ENCODE peak calls at places on chromosomes 16 and 17, in ten cellular contexts. O, W, P, A, D, J, L, C, R and Y are unnamed samples.

GRCh38 chr17:66951605-66951953 is 12.9 kb upstream of the CACNG4 start:
- DNase-seq in A (no peak), R (no peak), O (no peak), P (no peak), D (no peak), J (no peak), W (no peak), L (no peak), C (no peak), Y (no peak)

GRCh38 chr17:56902350-56902749 is 11.5 kb downstream of the TRIM25 start:
- DNase-seq in W (peak; percentile 51), R (no peak), P (no peak), A (no peak), O (peak; percentile 34), J (peak; percentile 48), D (no peak), L (no peak), C (peak; percentile 80), Y (peak; percentile 30)

GRCh38 chr16:66324785-66325184 is 41.7 kb upstream of the CDH5 start:
- DNase-seq in P (no peak), W (peak; percentile 18), D (no peak), L (no peak), A (no peak), O (no peak), C (no peak), J (no peak), R (no peak), Y (no peak)

GRCh38 chr17:27944546-27945332 is 51.6 kb upstream of the LYRM9 start:
- DNase-seq in W (no peak), J (no peak), R (no peak), L (no peak), O (no peak), A (no peak), D (no peak), P (no peak), C (no peak), Y (no peak)

GRCh38 chr16:56493815-56494214 is 26.0 kb downstream of the BBS2 start:
- DNase-seq in D (no peak), L (no peak), A (no peak), P (no peak), R (no peak), W (no peak), C (no peak), O (no peak), J (no peak), Y (no peak)

GRCh38 chr16:30519120-30520049 is 7.0 kb downstream of the ZNF768 start:
- DNase-seq in C (no peak), A (no peak), D (no peak), O (no peak), J (no peak), L (no peak), W (no peak), P (no peak), R (no peak), Y (no peak)

GRCh38 chr17:34981538-34982241 is 1.4 kb downstream of the LIG3 start:
- DNase-seq in L (no peak), O (peak; percentile 47), D (no peak), C (no peak), W (peak; percentile 26), J (no peak), A (no peak), R (no peak), P (no peak), Y (peak; percentile 28)

GRCh38 chr17:75837899-75838298 is 6.3 kb downstream of the UNC13D start:
- DNase-seq in D (no peak), A (no peak), P (no peak), L (no peak), R (no peak), J (no peak), O (no peak), W (no peak), C (no peak), Y (no peak)

GRCh38 chr16:4290236-4290830 is 17.5 kb upstream of the TFAP4 start:
- DNase-seq in C (no peak), J (no peak), P (peak; percentile 59), R (no peak), L (no peak), O (peak; percentile 66), W (peak; percentile 92), A (no peak), D (no peak), Y (peak; percentile 51)
- TF ChIP-seq CTCF in C (no peak), J (peak; percentile 48), P (peak; percentile 30), R (no peak), L (peak; percentile 22), O (peak; percentile 49), W (peak; percentile 20), A (peak; percentile 10), D (peak; percentile 45), Y (peak; percentile 34)

GRCh38 chr17:45785373-45786193 is 1.5 kb downstream of the CRHR1 start:
- DNase-seq in L (no peak), J (no peak), O (no peak), D (no peak), A (peak; percentile 35), C (no peak), P (no peak), R (no peak), W (no peak), Y (no peak)

GRCh38 chr17:45784583-45785372 is 658 bp downstream of the CRHR1 start:
- DNase-seq in R (no peak), O (no peak), D (no peak), J (no peak), C (peak; percentile 90), P (peak; percentile 56), W (no peak), A (peak; percentile 24), L (no peak), Y (no peak)

GRCh38 chr17:45783593-45784292 is 377 bp upstream of the CRHR1 start:
- DNase-seq in O (no peak), A (peak; percentile 47), J (no peak), L (no peak), P (no peak), W (no peak), D (no peak), R (no peak), C (peak; percentile 88), Y (no peak)

GRCh38 chr17:45782889-45783592 is 1.1 kb upstream of the CRHR1 start:
- DNase-seq in J (no peak), P (no peak), D (no peak), L (no peak), C (no peak), W (no peak), O (no peak), A (peak; percentile 43), R (no peak), Y (no peak)

DNA sequence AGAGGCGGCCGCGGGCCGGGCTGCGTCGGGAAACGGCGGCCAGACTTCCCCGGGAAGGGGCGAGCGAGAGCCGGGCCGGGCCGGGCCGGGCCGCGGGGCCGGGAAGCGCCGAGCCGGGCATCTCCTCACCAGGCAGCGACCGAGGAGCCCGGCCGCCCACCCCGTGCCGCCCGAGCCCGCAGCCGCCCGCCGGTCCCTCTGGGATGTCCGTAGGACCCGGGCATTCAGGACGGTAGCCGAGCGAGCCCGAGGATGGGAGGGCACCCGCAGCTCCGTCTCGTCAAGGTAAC is at the start of gene CRHR1:
- DNase-seq in O (no peak), J (no peak), A (no peak), D (no peak), W (no peak), C (no peak), R (no peak), P (no peak), L (no peak), Y (no peak)
- H3K4me3 ChIP-seq in O (no peak within 1 kb of the TSS), J (peak within 1 kb of the TSS; percentile 17), A (peak within 1 kb of the TSS; percentile 42), D (no peak within 1 kb of the TSS), W (peak within 1 kb of the TSS; percentile 11), C (peak within 1 kb of the TSS; percentile 29), R (peak within 1 kb of the TSS; percentile 41), P (peak within 1 kb of the TSS; percentile 54), L (peak within 1 kb of the TSS; percentile 31), Y (no peak within 1 kb of the TSS)

GRCh38 chr17:49707608-49708514 is at the start of gene SLC35B1:
- DNase-seq in C (peak; percentile 100), P (peak; percentile 100), A (peak; percentile 100), O (peak; percentile 99), D (peak; percentile 97), J (peak; percentile 98), W (peak; percentile 100), R (peak; percentile 98), L (peak; percentile 99), Y (peak; percentile 99)

GRCh38 chr17:49707246-49707607 is 537 bp downstream of the SLC35B1 start:
- DNase-seq in W (peak; percentile 12), L (no peak), R (no peak), P (no peak), J (no peak), A (no peak), O (no peak), C (no peak), D (no peak), Y (peak; percentile 20)

GRCh38 chr17:49705254-49705653 is 2.5 kb downstream of the SLC35B1 start:
- DNase-seq in A (no peak), R (no peak), L (no peak), P (no peak), O (no peak), D (no peak), J (no peak), W (no peak), C (no peak), Y (no peak)

GRCh38 chr17:49703557-49704277 is 4.0 kb downstream of the SLC35B1 start:
- DNase-seq in W (peak; percentile 59), A (peak; percentile 63), R (no peak), P (no peak), J (peak; percentile 9), L (no peak), D (no peak), C (no peak), O (peak; percentile 39), Y (peak; percentile 52)

DNA sequence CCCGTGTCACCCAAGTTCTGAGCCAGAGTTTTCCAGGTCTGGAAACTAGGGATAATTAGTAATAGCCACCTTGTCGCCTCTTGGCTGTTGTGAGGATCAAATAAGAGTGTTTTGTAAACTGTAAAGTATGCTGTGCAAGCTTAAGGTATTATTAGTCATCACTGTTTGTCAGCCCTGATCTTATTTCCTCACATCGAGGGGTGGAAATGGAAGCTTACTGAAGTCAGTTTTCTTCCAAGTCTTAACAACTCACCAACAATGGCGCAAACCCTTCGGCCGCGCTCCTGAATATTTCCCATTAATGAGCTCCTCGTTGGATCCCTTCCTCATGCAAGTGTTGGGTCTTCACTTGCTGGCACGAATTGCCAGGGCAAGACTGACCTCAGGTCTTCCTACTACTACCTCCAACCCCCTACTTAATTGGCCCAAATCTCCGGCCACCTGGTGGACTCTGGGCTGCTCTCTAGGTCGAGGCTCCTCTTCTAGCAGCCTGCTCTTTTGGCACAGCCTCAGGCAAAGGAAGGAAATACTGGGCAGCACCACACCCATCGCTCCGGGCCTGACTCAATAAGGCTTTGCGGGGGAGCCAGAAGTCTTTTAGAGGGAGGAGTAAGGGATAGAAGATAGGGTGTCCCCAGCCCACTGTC is 874 bp upstream of the SLC35B1 start:
- DNase-seq in R (no peak), W (peak; percentile 36), A (peak; percentile 18), L (no peak), P (no peak), C (no peak), D (no peak), J (no peak), O (no peak), Y (peak; percentile 25)
- TF ChIP-seq CTCF in R (no peak), W (no peak), A (no peak), L (peak; percentile 11), P (no peak), C (no peak), D (no peak), J (no peak), O (no peak), Y (no peak)

GRCh38 chr17:18157354-18157985 is 26.2 kb upstream of the ALKBH5 start:
- DNase-seq in R (no peak), W (no peak), L (no peak), C (no peak), D (no peak), P (no peak), J (no peak), A (no peak), O (no peak), Y (no peak)

GRCh38 chr17:18156171-18156975 is 27.3 kb upstream of the ALKBH5 start:
- DNase-seq in C (no peak), O (no peak), L (no peak), A (no peak), D (no peak), R (no peak), J (no peak), P (no peak), W (no peak), Y (no peak)

GRCh38 chr17:18156976-18157280 is 26.7 kb upstream of the ALKBH5 start:
- DNase-seq in R (no peak), A (no peak), P (no peak), W (no peak), C (no peak), D (no peak), L (no peak), J (no peak), O (no peak), Y (no peak)

GRCh38 chr17:18159551-18160120 is 24.0 kb upstream of the ALKBH5 start:
- DNase-seq in J (no peak), P (no peak), L (no peak), O (peak; percentile 20), A (no peak), C (no peak), W (peak; percentile 25), D (no peak), R (no peak), Y (no peak)

GRCh38 chr17:18158022-18158600 is 25.5 kb upstream of the ALKBH5 start:
- DNase-seq in P (peak; percentile 99), L (peak; percentile 96), R (peak; percentile 86), A (peak; percentile 97), O (peak; percentile 85), C (peak; percentile 99), D (peak; percentile 45), W (peak; percentile 86), J (peak; percentile 48), Y (peak; percentile 81)
- H3K4me3 ChIP-seq in P (peak overlapping the region; percentile 60), L (peak overlapping the region; percentile 51), R (peak overlapping the region; percentile 27), A (peak overlapping the region; percentile 34), O (peak overlapping the region; percentile 32), C (no peak overlapping the region), D (peak overlapping the region; percentile 40), W (peak overlapping the region; percentile 37), J (peak overlapping the region; percentile 55), Y (peak overlapping the region; percentile 42)